ENCODE peak calls at places on chromosomes 6 and 20, in nine cellular contexts. Z is fibroblast of lung; B is stomach; X is effector memory CD8-positive, alpha-beta T cell; R is H54; A is NCI-H69; C is sigmoid colon; M is lung microvascular endothelial cell; P is right atrium auricular region. K is an unnamed sample.

GRCh38 chr6:74249658-74250057 is 553.7 kb downstream of the CD109 start:
- DNase-seq in M (peak; percentile 59), P (no peak), Z (peak; percentile 83), B (no peak), C (no peak), A (no peak), X (no peak), R (no peak), K (no peak)

GRCh38 chr6:150149146-150149545 is 6.3 kb downstream of the PPP1R14C start:
- DNase-seq in M (no peak), B (no peak), C (no peak), A (peak; percentile 31), X (no peak), P (no peak), R (no peak), Z (no peak), K (no peak)

GRCh38 chr6:35970181-35970580 is 49.3 kb upstream of the SRPK1 start:
- DNase-seq in X (no peak), Z (peak; percentile 59), R (peak; percentile 44), M (peak; percentile 75), A (no peak), P (no peak), C (no peak), B (no peak), K (no peak)

GRCh38 chr6:129893513-129894098 is 32.5 kb upstream of the TMEM244 start:
- DNase-seq in C (no peak), R (no peak), M (peak; percentile 55), B (no peak), X (no peak), Z (peak; percentile 70), A (peak; percentile 18), P (no peak), K (peak; percentile 8)

GRCh38 chr6:88983532-88983931 is 20.1 kb upstream of the RNGTT start:
- DNase-seq in M (peak; percentile 42), X (no peak), R (no peak), C (no peak), Z (peak; percentile 60), P (no peak), A (peak; percentile 62), B (no peak), K (peak; percentile 62)

GRCh38 chr6:54846243-54846856 is at the start of gene FAM83B:
- DNase-seq in M (no peak), Z (no peak), C (no peak), P (no peak), A (peak; percentile 94), B (peak; percentile 77), R (no peak), X (no peak), K (peak; percentile 84)

GRCh38 chr6:79838851-79839250 is 108.5 kb downstream of the ELOVL4 start:
- DNase-seq in B (no peak), R (no peak), A (no peak), X (no peak), Z (no peak), P (no peak), M (no peak), C (no peak), K (no peak)

GRCh38 chr6:152206072-152206818 is 398.8 kb downstream of the ESR1 start:
- DNase-seq in Z (peak; percentile 17), A (peak; percentile 19), R (no peak), P (no peak), C (peak; percentile 58), B (peak; percentile 29), M (peak; percentile 29), X (no peak), K (peak; percentile 74)

GRCh38 chr20:62321521-62321948 is 18.7 kb downstream of the ADRM1 start:
- DNase-seq in P (no peak), R (no peak), X (no peak), Z (peak; percentile 21), A (no peak), M (no peak), C (no peak), B (no peak), K (peak; percentile 67)

GRCh38 chr6:139037490-139037889 is 8.9 kb downstream of the ABRACL start:
- DNase-seq in C (no peak), R (no peak), Z (peak; percentile 49), X (no peak), A (no peak), B (no peak), M (peak; percentile 37), P (no peak), K (no peak)

GRCh38 chr20:2299301-2299700 is 3.5 kb downstream of the TGM3 start:
- DNase-seq in A (no peak), M (no peak), C (no peak), Z (no peak), R (no peak), B (peak; percentile 37), X (no peak), P (peak; percentile 72), K (no peak)

GRCh38 chr20:51259455-51259854 is 236.5 kb upstream of the KCNG1 start:
- DNase-seq in X (no peak), R (no peak), M (no peak), P (no peak), A (no peak), C (no peak), Z (no peak), B (no peak), K (peak; percentile 51)

GRCh38 chr20:35009665-35010328 is 54.1 kb downstream of the MYH7B start:
- DNase-seq in R (no peak), B (no peak), M (no peak), X (no peak), Z (no peak), C (no peak), A (no peak), P (no peak), K (no peak)

GRCh38 chr6:36947570-36948351 is 6.8 kb upstream of the PI16 start:
- DNase-seq in X (peak; percentile 31), Z (no peak), M (no peak), A (peak; percentile 24), B (no peak), C (no peak), R (no peak), P (no peak), K (no peak)